ENCODE peak calls at places on chromosome 5, in eight cellular contexts. Z is B cell, O is neural crest cell, Y is HFFc6, R is BE2C, J is psoas muscle, F is mammary epithelial cell, E is lung. L is an unnamed sample.

GRCh38 chr5:57650360-57651069 is 167.9 kb upstream of the ACTBL2 start:
- DNase-seq in Z (no peak), R (peak; percentile 49), Y (peak; percentile 57), J (no peak), F (peak; percentile 74), O (no peak), E (no peak), L (peak; percentile 8)

GRCh38 chr5:82416506-82416905 is 138.4 kb upstream of the RPS23 start:
- DNase-seq in E (no peak), Y (no peak), J (no peak), O (no peak), Z (no peak), R (no peak), F (no peak), L (no peak)

GRCh38 chr5:89012361-89012760 is 129.4 kb upstream of the MEF2C start:
- DNase-seq in Z (no peak), J (no peak), F (peak; percentile 19), Y (no peak), R (no peak), E (no peak), O (no peak), L (no peak)

GRCh38 chr5:68450245-68450852 is 234.8 kb downstream of the PIK3R1 start:
- DNase-seq in J (no peak), F (peak; percentile 73), R (no peak), Z (no peak), Y (no peak), O (no peak), E (no peak), L (no peak)

GRCh38 chr5:4422247-4422646 is 717.9 kb upstream of the ADAMTS16 start:
- DNase-seq in F (peak; percentile 4), Y (no peak), R (no peak), E (no peak), J (no peak), Z (no peak), O (no peak), L (no peak)

GRCh38 chr5:154087260-154087659 is 48.5 kb downstream of the MFAP3 start:
- DNase-seq in Y (no peak), O (no peak), R (no peak), Z (no peak), F (no peak), J (no peak), E (no peak), L (no peak)

GRCh38 chr5:138920181-138920580 is 45.0 kb upstream of the LRRTM2 start:
- DNase-seq in E (no peak), F (no peak), J (no peak), O (no peak), R (no peak), Y (no peak), Z (no peak), L (no peak)

GRCh38 chr5:67636091-67636490 is 439.5 kb upstream of the CD180 start:
- DNase-seq in E (no peak), J (peak; percentile 64), Z (no peak), Y (no peak), R (no peak), F (no peak), O (no peak), L (no peak)

GRCh38 chr5:160434022-160434531 is 12.4 kb downstream of the PTTG1 start:
- DNase-seq in O (no peak), J (no peak), Z (peak; percentile 82), Y (no peak), R (peak; percentile 58), E (no peak), F (peak; percentile 71), L (peak; percentile 74)

GRCh38 chr5:176765687-176766086 is 44.7 kb upstream of the UNC5A start:
- DNase-seq in F (no peak), Z (no peak), Y (no peak), E (no peak), R (no peak), O (no peak), J (no peak), L (no peak)

GRCh38 chr5:138386290-138386689 is 33.8 kb downstream of the KDM3B start:
- DNase-seq in R (no peak), E (no peak), O (no peak), F (no peak), Z (no peak), Y (no peak), J (no peak), L (no peak)

GRCh38 chr5:73759771-73760170 is 133.8 kb downstream of the ARHGEF28 start:
- DNase-seq in Y (no peak), J (no peak), Z (no peak), F (no peak), R (no peak), O (no peak), E (no peak), L (no peak)

GRCh38 chr5:172504736-172505402 is 50.5 kb upstream of the SH3PXD2B start:
- DNase-seq in R (no peak), F (no peak), O (no peak), J (peak; percentile 40), Z (no peak), Y (no peak), E (peak; percentile 28), L (no peak)

GRCh38 chr5:54103871-54104270 is 206.5 kb downstream of the ARL15 start:
- DNase-seq in E (no peak), O (no peak), J (no peak), R (no peak), F (no peak), Z (no peak), Y (no peak), L (no peak)

GRCh38 chr5:2914991-2915484 is 163.6 kb upstream of the IRX2 start:
- DNase-seq in Y (no peak), J (no peak), Z (no peak), F (no peak), E (peak; percentile 21), R (no peak), O (no peak), L (no peak)

GRCh38 chr5:139417214-139417613 is 13.3 kb upstream of the SPATA24 start:
- DNase-seq in O (no peak), Y (no peak), R (no peak), Z (no peak), J (peak; percentile 33), E (no peak), F (no peak), L (no peak)

GRCh38 chr5:118703241-118703640 is 285.1 kb downstream of the DTWD2 start:
- DNase-seq in R (no peak), J (no peak), Y (no peak), O (no peak), E (no peak), F (no peak), Z (no peak), L (no peak)
- TF ChIP-seq CTCF in R (no peak), J (no peak), Y (no peak), O (no peak), E (no peak), F (no peak), Z (no peak), L (no peak)

GRCh38 chr5:180155331-180155881 is 53.6 kb downstream of the RASGEF1C start:
- DNase-seq in E (peak; percentile 26), J (no peak), O (no peak), R (no peak), F (no peak), Z (no peak), Y (no peak), L (no peak)

GRCh38 chr5:180156141-180156540 is 52.9 kb downstream of the RASGEF1C start:
- DNase-seq in F (no peak), Y (no peak), J (no peak), E (peak; percentile 22), R (no peak), Z (no peak), O (no peak), L (no peak)

GRCh38 chr5:180159756-180160155 is 49.3 kb downstream of the RASGEF1C start:
- DNase-seq in J (no peak), F (no peak), O (no peak), Z (no peak), R (no peak), E (no peak), Y (no peak), L (peak; percentile 6)

GRCh38 chr5:180160215-180160614 is 48.8 kb downstream of the RASGEF1C start:
- DNase-seq in F (no peak), O (no peak), Y (no peak), J (no peak), R (no peak), Z (no peak), E (no peak), L (no peak)

DNA sequence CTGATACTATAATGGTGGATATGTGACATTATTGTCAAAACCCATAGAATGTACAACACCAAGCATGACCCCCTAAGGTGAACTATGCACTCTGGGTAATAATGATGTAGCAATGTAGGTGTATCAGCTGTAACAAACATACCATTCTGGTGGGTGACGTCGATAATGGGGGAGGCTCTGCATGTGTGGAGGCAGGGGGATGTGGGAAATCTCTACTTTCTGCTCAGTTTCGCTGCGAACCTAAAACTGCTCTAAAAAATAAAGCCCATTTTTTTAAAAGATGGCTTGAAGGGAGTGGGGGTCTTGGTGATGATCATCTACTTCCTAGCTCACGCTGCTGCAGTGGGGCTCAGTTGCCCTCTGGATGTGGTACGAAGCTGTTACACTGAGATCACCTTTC is 51.1 kb downstream of the RASGEF1C start:
- DNase-seq in F (no peak), E (peak; percentile 16), Z (no peak), O (no peak), R (no peak), Y (no peak), J (no peak), L (no peak)
- TF ChIP-seq CTCF in F (no peak), E (no peak), Z (no peak), O (no peak), R (no peak), Y (no peak), J (no peak), L (no peak)

GRCh38 chr5:86806206-86806605 is 188.5 kb downstream of the COX7C start:
- DNase-seq in J (no peak), Z (no peak), O (no peak), Y (no peak), R (no peak), E (no peak), F (no peak), L (no peak)

DNA sequence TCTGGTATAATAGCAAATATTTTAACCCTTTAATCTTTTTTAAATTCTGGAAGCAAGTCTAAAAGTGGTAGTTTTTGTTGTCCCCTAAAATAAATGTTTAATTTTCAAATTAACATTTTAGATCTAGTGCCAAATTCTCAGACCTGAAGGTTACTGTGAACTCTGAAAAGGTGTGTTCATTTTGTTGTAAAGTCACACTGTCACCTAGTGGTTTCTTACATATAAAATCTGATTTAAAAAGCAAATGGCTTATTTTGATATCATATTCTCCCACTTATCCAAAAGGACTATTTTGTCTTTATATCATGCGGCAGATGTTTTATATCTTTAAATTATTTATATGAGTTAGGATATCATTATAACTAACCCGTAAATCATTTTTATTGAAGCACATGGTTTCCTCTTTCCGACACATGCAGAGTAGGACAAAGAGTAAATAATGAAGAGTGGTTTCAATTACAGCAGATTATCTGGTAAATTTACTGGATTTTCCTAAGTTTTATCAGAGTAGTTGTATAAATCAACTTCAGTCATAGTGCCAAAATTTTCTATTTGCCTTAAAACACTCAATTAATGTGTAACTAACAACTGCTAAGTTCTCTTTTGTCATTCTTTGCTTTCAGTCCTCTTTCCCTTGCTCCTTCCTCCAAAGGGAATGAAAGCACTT is 189.4 kb downstream of the COX7C start:
- DNase-seq in O (no peak), F (no peak), R (no peak), J (no peak), Z (no peak), E (no peak), Y (no peak), L (no peak)
- TF ChIP-seq CTCF in O (no peak), F (no peak), R (no peak), J (no peak), Z (no peak), E (no peak), Y (no peak), L (no peak)

GRCh38 chr5:10030219-10030831 is 219.4 kb downstream of the ATPSCKMT start:
- DNase-seq in F (peak; percentile 30), O (no peak), E (peak; percentile 36), Y (peak; percentile 11), Z (no peak), R (peak; percentile 48), J (no peak), L (no peak)
- TF ChIP-seq CTCF in F (peak; percentile 62), O (peak; percentile 52), E (no peak), Y (peak; percentile 75), Z (no peak), R (peak; percentile 44), J (no peak), L (no peak)